ENCODE peak calls at places on chromosomes 2 and 18, in eight cellular contexts. P, C, F, J, L, R, E and O are unnamed samples.

GRCh38 chr2:180046776-180047175 is 39.7 kb upstream of the CWC22 start:
- DNase-seq in P (no peak), C (no peak), F (no peak), J (no peak), L (no peak), R (no peak), E (no peak), O (no peak)

GRCh38 chr2:36197192-36197591 is 158.4 kb upstream of the CRIM1 start:
- DNase-seq in P (no peak), C (no peak), F (no peak), J (no peak), L (no peak), R (no peak), E (no peak), O (no peak)

GRCh38 chr2:100163605-100164004 is 21.2 kb upstream of the AFF3 start:
- DNase-seq in P (no peak), C (no peak), F (no peak), J (no peak), L (no peak), R (no peak), E (no peak), O (no peak)

GRCh38 chr2:23524261-23524706 is 139.3 kb downstream of the KLHL29 start:
- DNase-seq in P (no peak), C (no peak), F (peak; percentile 63), J (no peak), L (no peak), R (no peak), E (no peak), O (no peak)

GRCh38 chr2:231228974-231229373 is 30.5 kb downstream of the ARMC9 start:
- DNase-seq in P (no peak), C (no peak), F (no peak), J (no peak), L (peak; percentile 8), R (no peak), E (no peak), O (no peak)

GRCh38 chr18:388198-388597 is 112.3 kb downstream of the COLEC12 start:
- DNase-seq in P (no peak), C (no peak), F (no peak), J (no peak), L (no peak), R (no peak), E (no peak), O (no peak)

GRCh38 chr18:58180172-58180571 is 136.1 kb downstream of the NEDD4L start:
- DNase-seq in P (no peak), C (no peak), F (no peak), J (no peak), L (no peak), R (no peak), E (no peak), O (no peak)

GRCh38 chr18:63207825-63208224 is 111.7 kb downstream of the BCL2 start:
- DNase-seq in P (no peak), C (no peak), F (peak; percentile 86), J (no peak), L (no peak), R (no peak), E (no peak), O (no peak)

GRCh38 chr2:70426341-70426740 is 124.5 kb upstream of the FAM136A start:
- DNase-seq in P (no peak), C (no peak), F (no peak), J (no peak), L (no peak), R (no peak), E (no peak), O (no peak)

GRCh38 chr2:126852361-126852760 is 46.3 kb upstream of the TEX51 start:
- DNase-seq in P (no peak), C (no peak), F (no peak), J (no peak), L (no peak), R (no peak), E (no peak), O (no peak)

GRCh38 chr18:25283769-25284168 is 68.2 kb downstream of the ZNF521 start:
- DNase-seq in P (no peak), C (no peak), F (peak; percentile 62), J (no peak), L (no peak), R (no peak), E (no peak), O (no peak)

GRCh38 chr2:222671259-222672067 is at the start of gene MOGAT1:
- DNase-seq in P (no peak), C (no peak), F (peak; percentile 66), J (peak; percentile 12), L (peak; percentile 53), R (no peak), E (no peak), O (no peak)